ENCODE peak calls at places on chromosomes 7 and 10, in five cellular contexts. D is astrocyte of the cerebellum; L is activated CD4-positive, alpha-beta T cell treated with anti-CD3 and anti-CD28 coated beads, Interleukin-2, amount 10 ng/mL, durations not matched to agents 7 days and 5 days; Q is LoVo; U is COR-L47. P is an unnamed sample.

GRCh38 chr10:3495281-3495680 is 289.7 kb downstream of the KLF6 start:
- DNase-seq in Q (no peak), D (no peak), L (no peak), U (no peak), P (no peak)

GRCh38 chr7:126662826-126663225 is 589.9 kb downstream of the GRM8 start:
- DNase-seq in U (no peak), D (no peak), L (no peak), Q (no peak), P (no peak)

GRCh38 chr7:65798111-65799075 is 74.5 kb upstream of the VKORC1L1 start:
- DNase-seq in Q (no peak), D (peak; percentile 18), U (no peak), L (peak; percentile 52), P (no peak)

GRCh38 chr7:149000961-149001360 is 27.3 kb downstream of the PDIA4 start:
- DNase-seq in U (no peak), Q (no peak), L (no peak), D (no peak), P (no peak)

GRCh38 chr10:77983384-77984341 is 45.7 kb downstream of the POLR3A start:
- DNase-seq in Q (no peak), U (no peak), D (no peak), L (no peak), P (no peak)

GRCh38 chr10:5125315-5126044 is 31.3 kb downstream of the AKR1C3 start:
- DNase-seq in L (no peak), Q (no peak), U (no peak), D (no peak), P (no peak)

GRCh38 chr7:23242321-23242720 is 4.3 kb upstream of the GPNMB start:
- DNase-seq in D (no peak), Q (no peak), U (no peak), L (no peak), P (no peak)

GRCh38 chr7:50497968-50498367 is 47.8 kb upstream of the FIGNL1 start:
- DNase-seq in D (no peak), U (no peak), Q (no peak), L (no peak), P (no peak)

GRCh38 chr7:108425876-108426275 is 30.4 kb downstream of the NRCAM start:
- DNase-seq in L (no peak), Q (no peak), D (no peak), U (no peak), P (no peak)

GRCh38 chr7:103379270-103379975 is 32.0 kb downstream of the PSMC2 start:
- DNase-seq in U (no peak), Q (no peak), L (no peak), D (no peak), P (no peak)

GRCh38 chr7:123974326-123974908 is 49.4 kb downstream of the SPAM1 start:
- DNase-seq in Q (no peak), D (no peak), L (no peak), U (no peak), P (no peak)

GRCh38 chr10:128693493-128694132 is 567.4 kb upstream of the MKI67 start:
- DNase-seq in Q (no peak), U (no peak), L (no peak), D (no peak), P (no peak)

GRCh38 chr10:43194861-43195260 is 56.6 kb downstream of the CSGALNACT2 start:
- DNase-seq in D (no peak), L (peak; percentile 2), U (no peak), Q (no peak), P (no peak)

GRCh38 chr7:156842740-156843140 is 50.2 kb downstream of the LMBR1 start:
- DNase-seq in L (no peak), U (no peak), Q (no peak), D (no peak), P (no peak)

GRCh38 chr7:45162943-45163691 is 5.5 kb downstream of the RAMP3 start:
- DNase-seq in D (no peak), L (no peak), Q (no peak), U (no peak), P (no peak)

GRCh38 chr10:182441-183201 is 47.4 kb downstream of the ZMYND11 start:
- DNase-seq in L (no peak), D (no peak), U (no peak), Q (no peak), P (no peak)

GRCh38 chr10:132255489-132256344 is 52.0 kb downstream of the STK32C start:
- DNase-seq in L (peak; percentile 49), Q (no peak), D (no peak), U (no peak), P (no peak)

GRCh38 chr7:94449151-94449725 is 54.5 kb downstream of the COL1A2 start:
- DNase-seq in L (no peak), D (no peak), U (peak; percentile 70), Q (peak; percentile 60), P (no peak)

GRCh38 chr10:50416885-50417284 is 165.6 kb upstream of the ASAH2 start:
- DNase-seq in L (no peak), Q (no peak), D (no peak), U (no peak), P (no peak)

GRCh38 chr7:138338361-138338760 is 121.7 kb upstream of the TRIM24 start:
- DNase-seq in U (peak; percentile 97), D (peak; percentile 36), Q (no peak), L (no peak), P (no peak)

GRCh38 chr7:604038-604883 is 84.6 kb upstream of the PDGFA start:
- DNase-seq in Q (no peak), L (peak; percentile 93), D (peak; percentile 48), U (no peak), P (peak; percentile 96)

GRCh38 chr7:100949227-100949930 is at the start of gene MUC3A:
- DNase-seq in U (no peak), L (no peak), D (no peak), Q (no peak), P (no peak)

GRCh38 chr10:97204826-97205679 is 19.3 kb upstream of the SLIT1 start:
- DNase-seq in Q (no peak), U (no peak), D (no peak), L (no peak), P (no peak)

GRCh38 chr7:84701524-84702306 is 485.1 kb downstream of the SEMA3D start:
- DNase-seq in L (no peak), U (no peak), D (peak; percentile 96), Q (peak; percentile 90), P (no peak)

GRCh38 chr10:25117757-25118156 is 57.0 kb upstream of the GPR158 start:
- DNase-seq in D (no peak), Q (no peak), L (no peak), U (no peak), P (no peak)

P was measured in DND-41.